ENCODE peak calls at places on chromosomes 2 and 18, in five cellular contexts. One of them, this sample, is unnamed.

GRCh38 chr2:61340242-61340641 is 130.6 kb downstream of the USP34 start:
- DNase-seq in psoas muscle: no peak
- DNase-seq in substantia nigra: no peak
- DNase-seq in fibroblast of lung: peak; percentile 89
- DNase-seq in GM23248: peak; percentile 43
- DNase-seq in this sample: no peak

GRCh38 chr2:203625712-203626111 is 80.7 kb upstream of the CD28 start:
- DNase-seq in psoas muscle: no peak
- DNase-seq in substantia nigra: no peak
- DNase-seq in fibroblast of lung: peak; percentile 63
- DNase-seq in GM23248: no peak
- DNase-seq in this sample: no peak

GRCh38 chr2:203592470-203592869 is 57.4 kb upstream of the RAPH1 start:
- DNase-seq in GM23248: no peak
- DNase-seq in fibroblast of lung: no peak
- DNase-seq in psoas muscle: no peak
- DNase-seq in substantia nigra: no peak
- DNase-seq in this sample: no peak

GRCh38 chr2:74504591-74504990 is 2.9 kb downstream of the PCGF1 start:
- DNase-seq in psoas muscle: no peak
- DNase-seq in substantia nigra: no peak
- DNase-seq in fibroblast of lung: no peak
- DNase-seq in GM23248: peak; percentile 18
- DNase-seq in this sample: no peak

GRCh38 chr2:228602277-228602676 is 420.8 kb upstream of the SPHKAP start:
- DNase-seq in fibroblast of lung: peak; percentile 13
- DNase-seq in GM23248: peak; percentile 36
- DNase-seq in psoas muscle: no peak
- DNase-seq in substantia nigra: no peak
- DNase-seq in this sample: no peak

GRCh38 chr2:161418715-161419337 is 2.7 kb downstream of the TBR1 start:
- DNase-seq in substantia nigra: no peak
- DNase-seq in GM23248: peak; percentile 45
- DNase-seq in psoas muscle: no peak
- DNase-seq in fibroblast of lung: peak; percentile 20
- DNase-seq in this sample: no peak

GRCh38 chr2:81087646-81088045 is 783.1 kb upstream of the LRRTM1 start:
- DNase-seq in GM23248: no peak
- DNase-seq in psoas muscle: no peak
- DNase-seq in substantia nigra: no peak
- DNase-seq in fibroblast of lung: no peak
- DNase-seq in this sample: no peak

GRCh38 chr2:104429978-104430740 is 423.8 kb upstream of the POU3F3 start:
- DNase-seq in fibroblast of lung: no peak
- DNase-seq in GM23248: no peak
- DNase-seq in psoas muscle: no peak
- DNase-seq in substantia nigra: peak; percentile 74
- DNase-seq in this sample: peak; percentile 43

GRCh38 chr2:12807907-12808810 is 91.4 kb downstream of the TRIB2 start:
- DNase-seq in psoas muscle: no peak
- DNase-seq in GM23248: peak; percentile 29
- DNase-seq in fibroblast of lung: no peak
- DNase-seq in substantia nigra: no peak
- DNase-seq in this sample: no peak

GRCh38 chr2:166516712-166517303 is 22.8 kb upstream of the SCN7A start:
- DNase-seq in substantia nigra: peak; percentile 0
- DNase-seq in GM23248: peak; percentile 48
- DNase-seq in fibroblast of lung: peak; percentile 56
- DNase-seq in psoas muscle: no peak
- DNase-seq in this sample: no peak

GRCh38 chr2:154013514-154013913 is 141.8 kb downstream of the GALNT13 start:
- DNase-seq in GM23248: no peak
- DNase-seq in psoas muscle: no peak
- DNase-seq in substantia nigra: no peak
- DNase-seq in fibroblast of lung: no peak
- DNase-seq in this sample: no peak

GRCh38 chr2:23069935-23070334 is 315.0 kb upstream of the KLHL29 start:
- DNase-seq in fibroblast of lung: no peak
- DNase-seq in psoas muscle: no peak
- DNase-seq in GM23248: no peak
- DNase-seq in substantia nigra: no peak
- DNase-seq in this sample: no peak

GRCh38 chr2:75607988-75608683 is 38.4 kb upstream of the MRPL19 start:
- DNase-seq in GM23248: peak; percentile 40
- DNase-seq in psoas muscle: no peak
- DNase-seq in substantia nigra: no peak
- DNase-seq in fibroblast of lung: no peak
- DNase-seq in this sample: no peak

GRCh38 chr2:49913025-49913424 is 758.7 kb upstream of the FSHR start:
- DNase-seq in psoas muscle: no peak
- DNase-seq in GM23248: no peak
- DNase-seq in fibroblast of lung: no peak
- DNase-seq in substantia nigra: no peak
- DNase-seq in this sample: no peak

GRCh38 chr2:148507970-148508369 is 136.6 kb upstream of the EPC2 start:
- DNase-seq in fibroblast of lung: no peak
- DNase-seq in psoas muscle: no peak
- DNase-seq in GM23248: no peak
- DNase-seq in substantia nigra: no peak
- DNase-seq in this sample: no peak
- H3K27ac ChIP-seq in fibroblast of lung: no peak overlapping the region
- H3K27ac ChIP-seq in psoas muscle: no peak overlapping the region
- H3K27ac ChIP-seq in GM23248: no peak overlapping the region
- H3K27ac ChIP-seq in substantia nigra: no peak overlapping the region
- H3K27ac ChIP-seq in this sample: no peak overlapping the region

GRCh38 chr2:206275274-206276160 is 1.1 kb downstream of the ZDBF2 start:
- DNase-seq in fibroblast of lung: peak; percentile 49
- DNase-seq in psoas muscle: no peak
- DNase-seq in GM23248: peak; percentile 53
- DNase-seq in substantia nigra: no peak
- DNase-seq in this sample: no peak
- H3K27ac ChIP-seq in fibroblast of lung: peak overlapping the region; percentile 41
- H3K27ac ChIP-seq in psoas muscle: peak overlapping the region; percentile 78
- H3K27ac ChIP-seq in GM23248: peak overlapping the region; percentile 21
- H3K27ac ChIP-seq in substantia nigra: no peak overlapping the region
- H3K27ac ChIP-seq in this sample: peak overlapping the region; percentile 63

DNA sequence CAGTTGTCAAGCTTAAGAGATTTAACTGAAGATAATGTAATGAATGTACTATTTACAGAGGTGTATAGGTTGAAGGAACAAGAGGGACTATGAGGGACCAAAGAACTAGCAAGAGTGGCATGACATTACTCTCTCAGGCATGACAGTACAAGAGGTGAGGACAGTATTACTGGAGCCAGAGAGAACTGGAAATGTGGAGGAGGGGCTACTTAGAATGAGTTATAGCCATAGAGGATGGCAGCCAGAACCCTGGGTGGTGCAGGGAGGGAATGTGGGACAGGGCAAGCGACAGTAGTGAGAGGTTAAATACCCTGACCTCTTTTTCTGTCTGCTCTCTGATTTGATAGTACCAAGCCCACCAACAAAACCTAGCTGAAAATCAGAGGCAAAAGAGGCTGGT is 122.6 kb upstream of the UGP2 start:
- DNase-seq in psoas muscle: no peak
- DNase-seq in substantia nigra: no peak
- DNase-seq in fibroblast of lung: no peak
- DNase-seq in GM23248: no peak
- DNase-seq in this sample: no peak
- H3K27ac ChIP-seq in psoas muscle: no peak overlapping the region
- H3K27ac ChIP-seq in substantia nigra: no peak overlapping the region
- H3K27ac ChIP-seq in fibroblast of lung: no peak overlapping the region
- H3K27ac ChIP-seq in GM23248: no peak overlapping the region
- H3K27ac ChIP-seq in this sample: no peak overlapping the region

DNA sequence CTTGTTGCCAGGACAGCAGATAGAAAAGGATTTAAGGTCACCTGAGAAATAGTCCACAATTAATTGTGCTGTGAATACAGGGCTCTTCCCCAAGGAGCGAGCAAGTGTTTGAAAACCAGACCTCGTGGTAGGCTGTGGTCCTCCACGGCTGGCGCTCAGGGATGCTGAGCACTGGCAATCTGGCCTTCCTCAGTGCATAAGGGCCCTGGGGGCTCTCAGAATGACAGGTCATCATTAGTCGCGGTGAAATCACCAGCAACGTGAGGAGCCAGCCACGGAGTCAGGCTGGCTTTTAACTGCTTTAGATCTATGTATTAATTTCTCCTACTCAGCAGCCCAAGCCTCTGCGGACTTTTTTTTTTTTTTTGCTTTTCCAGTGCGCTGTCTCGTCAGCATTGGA is 148.5 kb downstream of the FHOD3 start:
- DNase-seq in psoas muscle: no peak
- DNase-seq in substantia nigra: no peak
- DNase-seq in fibroblast of lung: no peak
- DNase-seq in GM23248: peak; percentile 39
- DNase-seq in this sample: no peak
- H3K27ac ChIP-seq in psoas muscle: no peak overlapping the region
- H3K27ac ChIP-seq in substantia nigra: no peak overlapping the region
- H3K27ac ChIP-seq in fibroblast of lung: no peak overlapping the region
- H3K27ac ChIP-seq in GM23248: no peak overlapping the region
- H3K27ac ChIP-seq in this sample: no peak overlapping the region

GRCh38 chr18:22684268-22684667 is 248.9 kb upstream of the RBBP8 start:
- DNase-seq in substantia nigra: no peak
- DNase-seq in psoas muscle: no peak
- DNase-seq in GM23248: no peak
- DNase-seq in fibroblast of lung: no peak
- DNase-seq in this sample: no peak

GRCh38 chr18:22681912-22682311 is 251.2 kb upstream of the RBBP8 start:
- DNase-seq in GM23248: no peak
- DNase-seq in psoas muscle: no peak
- DNase-seq in fibroblast of lung: no peak
- DNase-seq in substantia nigra: no peak
- DNase-seq in this sample: no peak

GRCh38 chr18:22683786-22684185 is 249.3 kb upstream of the RBBP8 start:
- DNase-seq in psoas muscle: no peak
- DNase-seq in substantia nigra: no peak
- DNase-seq in fibroblast of lung: no peak
- DNase-seq in GM23248: no peak
- DNase-seq in this sample: no peak

GRCh38 chr18:22683196-22683676 is 249.9 kb upstream of the RBBP8 start:
- DNase-seq in GM23248: peak; percentile 68
- DNase-seq in psoas muscle: peak; percentile 29
- DNase-seq in substantia nigra: no peak
- DNase-seq in fibroblast of lung: peak; percentile 83
- DNase-seq in this sample: no peak

GRCh38 chr18:22682720-22683119 is 250.4 kb upstream of the RBBP8 start:
- DNase-seq in psoas muscle: no peak
- DNase-seq in GM23248: no peak
- DNase-seq in substantia nigra: no peak
- DNase-seq in fibroblast of lung: no peak
- DNase-seq in this sample: no peak
- H3K27ac ChIP-seq in psoas muscle: no peak overlapping the region
- H3K27ac ChIP-seq in GM23248: no peak overlapping the region
- H3K27ac ChIP-seq in substantia nigra: no peak overlapping the region
- H3K27ac ChIP-seq in fibroblast of lung: no peak overlapping the region
- H3K27ac ChIP-seq in this sample: no peak overlapping the region

GRCh38 chr18:32803571-32803970 is 30.7 kb upstream of the KLHL14 start:
- DNase-seq in GM23248: no peak
- DNase-seq in substantia nigra: no peak
- DNase-seq in psoas muscle: no peak
- DNase-seq in fibroblast of lung: no peak
- DNase-seq in this sample: no peak
- H3K27ac ChIP-seq in GM23248: no peak overlapping the region
- H3K27ac ChIP-seq in substantia nigra: no peak overlapping the region
- H3K27ac ChIP-seq in psoas muscle: no peak overlapping the region
- H3K27ac ChIP-seq in fibroblast of lung: no peak overlapping the region
- H3K27ac ChIP-seq in this sample: no peak overlapping the region

GRCh38 chr2:31170071-31170698 is 31.9 kb upstream of the GALNT14 start:
- DNase-seq in psoas muscle: peak; percentile 37
- DNase-seq in GM23248: peak; percentile 74
- DNase-seq in fibroblast of lung: peak; percentile 70
- DNase-seq in substantia nigra: peak; percentile 59
- DNase-seq in this sample: peak; percentile 13
- H3K27ac ChIP-seq in psoas muscle: no peak overlapping the region
- H3K27ac ChIP-seq in GM23248: no peak overlapping the region
- H3K27ac ChIP-seq in fibroblast of lung: no peak overlapping the region
- H3K27ac ChIP-seq in substantia nigra: no peak overlapping the region
- H3K27ac ChIP-seq in this sample: no peak overlapping the region

GRCh38 chr2:20247084-20247483 is 22.2 kb upstream of the SDC1 start:
- DNase-seq in psoas muscle: no peak
- DNase-seq in GM23248: no peak
- DNase-seq in substantia nigra: no peak
- DNase-seq in fibroblast of lung: no peak
- DNase-seq in this sample: no peak
- H3K27ac ChIP-seq in psoas muscle: no peak overlapping the region
- H3K27ac ChIP-seq in GM23248: no peak overlapping the region
- H3K27ac ChIP-seq in substantia nigra: no peak overlapping the region
- H3K27ac ChIP-seq in fibroblast of lung: no peak overlapping the region
- H3K27ac ChIP-seq in this sample: no peak overlapping the region

DNA sequence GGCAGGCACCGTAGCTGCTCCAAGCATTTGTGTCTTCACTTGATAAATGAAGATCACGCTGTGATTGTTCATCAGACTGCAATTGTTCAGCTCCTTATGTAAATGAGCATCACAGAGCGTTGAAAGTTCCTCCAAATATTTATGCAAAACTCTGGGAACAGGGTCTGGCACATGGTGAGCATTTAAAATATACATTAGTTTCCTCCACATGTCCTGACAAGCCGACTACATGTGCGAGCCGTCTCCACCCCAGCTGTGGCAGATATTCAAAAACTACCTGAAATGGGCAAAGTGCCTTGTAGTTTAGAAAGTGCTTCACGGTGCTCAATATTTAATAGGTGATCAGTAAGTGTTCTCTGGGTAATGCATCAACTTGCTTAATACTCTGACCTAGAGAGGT is 175.1 kb upstream of the ID2 start:
- DNase-seq in GM23248: no peak
- DNase-seq in substantia nigra: no peak
- DNase-seq in fibroblast of lung: no peak
- DNase-seq in psoas muscle: no peak
- DNase-seq in this sample: no peak
- H3K27ac ChIP-seq in GM23248: no peak overlapping the region
- H3K27ac ChIP-seq in substantia nigra: no peak overlapping the region
- H3K27ac ChIP-seq in fibroblast of lung: no peak overlapping the region
- H3K27ac ChIP-seq in psoas muscle: no peak overlapping the region
- H3K27ac ChIP-seq in this sample: no peak overlapping the region

GRCh38 chr2:160407393-160408204 is 86.0 kb downstream of the RBMS1 start:
- DNase-seq in substantia nigra: peak; percentile 23
- DNase-seq in psoas muscle: peak; percentile 70
- DNase-seq in GM23248: peak; percentile 83
- DNase-seq in fibroblast of lung: peak; percentile 51
- DNase-seq in this sample: no peak
- H3K27ac ChIP-seq in substantia nigra: peak overlapping the region; percentile 63
- H3K27ac ChIP-seq in psoas muscle: peak overlapping the region; percentile 88
- H3K27ac ChIP-seq in GM23248: peak overlapping the region; percentile 84
- H3K27ac ChIP-seq in fibroblast of lung: peak overlapping the region; percentile 92
- H3K27ac ChIP-seq in this sample: peak overlapping the region; percentile 36

This sample was measured in caudate nucleus.